ENCODE peak calls at places on chromosomes 16 and 17, in nine cellular contexts. Q is A549, P is uterus, V is HCT116, G is gastrocnemius medialis, B is K562, H is sigmoid colon, Y is testis, X is Peyer's patch. E is an unnamed sample.

GRCh38 chr16:55842369-55843104 is 9.6 kb upstream of the CES1 start:
- DNase-seq in B (peak; percentile 60), V (peak; percentile 18), H (no peak), Y (peak; percentile 41), G (no peak), P (no peak), Q (peak; percentile 64), X (peak; percentile 52), E (no peak)

GRCh38 chr17:7667616-7668406 is 17.1 kb downstream of the ATP1B2 start:
- DNase-seq in Q (no peak), P (no peak), Y (no peak), B (no peak), G (no peak), H (no peak), X (no peak), V (no peak), E (no peak)

GRCh38 chr16:54216268-54217187 is 70.1 kb downstream of the IRX3 start:
- DNase-seq in G (peak; percentile 34), H (peak; percentile 68), B (no peak), P (peak; percentile 20), X (no peak), V (no peak), Q (no peak), Y (peak; percentile 40), E (peak; percentile 78)

GRCh38 chr16:1960665-1961630 is 1.6 kb downstream of the NDUFB10 start:
- DNase-seq in B (no peak), G (no peak), Y (no peak), X (no peak), P (no peak), H (no peak), V (peak; percentile 64), Q (peak; percentile 72), E (no peak)

GRCh38 chr16:77877712-77878111 is 89.3 kb downstream of the VAT1L start:
- DNase-seq in H (no peak), Q (peak; percentile 14), B (no peak), G (no peak), V (peak; percentile 56), P (no peak), Y (no peak), X (no peak), E (no peak)

GRCh38 chr17:62597920-62598319 is 29.6 kb upstream of the MRC2 start:
- DNase-seq in H (no peak), V (no peak), P (peak; percentile 49), Q (no peak), Y (peak; percentile 26), B (no peak), X (no peak), G (no peak), E (no peak)

GRCh38 chr16:87762071-87762571 is 3.7 kb downstream of the KLHDC4 start:
- DNase-seq in B (no peak), Y (no peak), G (no peak), H (no peak), X (peak; percentile 53), Q (no peak), V (no peak), P (no peak), E (no peak)

GRCh38 chr17:56880571-56880970 is 33.3 kb downstream of the TRIM25 start:
- DNase-seq in V (no peak), Y (no peak), X (no peak), B (no peak), P (no peak), H (no peak), G (no peak), Q (no peak), E (no peak)

GRCh38 chr17:64778102-64778366 is 115.9 kb upstream of the SMURF2 start:
- DNase-seq in G (no peak), Y (no peak), P (no peak), V (no peak), B (no peak), Q (no peak), X (no peak), H (no peak), E (no peak)

GRCh38 chr16:69626256-69626655 is 60.5 kb downstream of the NFAT5 start:
- DNase-seq in P (no peak), Y (no peak), X (no peak), V (no peak), Q (no peak), H (no peak), B (peak; percentile 58), G (no peak), E (no peak)

GRCh38 chr16:55737966-55738365 is 82.2 kb downstream of the SLC6A2 start:
- DNase-seq in P (no peak), Q (no peak), H (no peak), G (no peak), V (no peak), X (no peak), Y (no peak), B (no peak), E (no peak)

GRCh38 chr17:81941484-81942166 is 4.5 kb upstream of the PYCR1 start:
- DNase-seq in B (no peak), X (no peak), G (peak; percentile 73), Q (no peak), Y (no peak), H (no peak), P (no peak), V (no peak), E (no peak)

GRCh38 chr17:39674702-39675389 is 6.6 kb downstream of the PNMT start:
- DNase-seq in Y (no peak), Q (peak; percentile 23), B (peak; percentile 87), V (no peak), X (no peak), H (no peak), P (no peak), G (no peak), E (peak; percentile 61)
- TF ChIP-seq POLR2A in Y (no peak), Q (no peak), B (no peak), V (no peak), X (no peak), H (no peak), P (no peak), G (no peak), E (no peak)

DNA sequence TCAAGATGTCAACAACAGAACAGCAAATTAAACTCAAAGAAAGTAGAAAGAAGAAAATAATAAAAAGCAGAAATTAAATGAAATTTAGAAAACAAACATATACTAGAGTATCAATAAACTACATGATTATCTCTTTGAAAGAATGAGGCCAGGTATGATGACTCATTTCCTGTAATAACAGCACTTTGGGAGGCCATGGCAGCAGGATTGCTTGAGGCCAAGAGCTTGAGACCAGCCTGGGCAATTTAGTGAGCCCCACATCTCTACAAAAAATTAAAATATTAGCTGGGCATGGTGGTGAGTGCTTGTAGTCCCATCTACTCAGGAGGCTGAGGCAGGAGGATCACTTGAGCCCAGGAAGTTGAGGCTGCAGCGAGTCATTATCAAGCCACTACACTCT is 232.5 kb downstream of the RAB11FIP4 start:
- DNase-seq in V (no peak), P (no peak), X (no peak), G (no peak), Y (no peak), B (no peak), H (no peak), Q (no peak), E (no peak)
- H3K9me3 ChIP-seq in V (no peaks in the 10 kb centered on the region), P (no peaks in the 10 kb centered on the region), X (no peaks in the 10 kb centered on the region), G (no peaks in the 10 kb centered on the region), Y (no peaks in the 10 kb centered on the region), B (no peaks in the 10 kb centered on the region), H (peaks cover 9% of the 10 kb centered on the region), Q (peaks cover 37% of the 10 kb centered on the region), E (peaks cover 7% of the 10 kb centered on the region)

GRCh38 chr16:85574672-85575475 is 38.2 kb upstream of the GSE1 start:
- DNase-seq in B (no peak), G (no peak), P (no peak), Y (no peak), H (no peak), V (no peak), Q (no peak), X (no peak), E (no peak)
- H3K4me3 ChIP-seq in B (peak overlapping the region; percentile 17), G (no peak overlapping the region), P (no peak overlapping the region), Y (no peak overlapping the region), H (no peak overlapping the region), V (no peak overlapping the region), Q (no peak overlapping the region), X (no peak overlapping the region), E (no peak overlapping the region)

DNA sequence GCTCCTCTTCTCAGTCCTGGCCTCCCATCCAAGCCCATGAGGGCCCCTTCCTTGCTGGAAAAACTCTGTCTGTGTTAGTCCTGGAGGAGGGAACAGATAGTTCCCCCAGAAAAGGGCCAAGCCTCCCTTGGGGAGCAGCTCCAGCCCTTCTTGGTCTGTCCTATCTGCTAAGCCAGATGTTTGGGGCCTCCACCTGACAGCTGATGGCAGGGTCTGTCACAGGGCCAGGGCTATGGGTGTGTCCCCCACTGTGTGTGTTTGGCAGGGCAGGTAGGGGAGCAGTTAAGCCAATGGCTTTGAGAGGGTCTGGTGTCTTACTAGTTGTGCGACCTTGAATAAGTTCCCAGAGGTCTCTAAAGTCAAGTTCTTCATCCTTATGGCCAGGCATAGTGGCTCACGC is 13.6 kb upstream of the SLC4A1 start:
- DNase-seq in Q (no peak), G (no peak), Y (no peak), B (peak; percentile 74), V (no peak), H (no peak), P (no peak), X (no peak), E (no peak)
- TF ChIP-seq POLR2A in Q (no peak), G (no peak), Y (no peak), B (no peak), V (no peak), H (no peak), P (no peak), X (no peak), E (no peak)

GRCh38 chr16:35187665-35188225 is 1728.3 kb downstream of the TP53TG3F start:
- DNase-seq in P (no peak), B (no peak), G (no peak), V (no peak), H (no peak), Y (no peak), X (peak; percentile 14), Q (no peak), E (no peak)
- H3K9me3 ChIP-seq in P (no peaks in the 10 kb centered on the region), B (no peaks in the 10 kb centered on the region), G (no peaks in the 10 kb centered on the region), V (no peaks in the 10 kb centered on the region), H (no peaks in the 10 kb centered on the region), Y (no peaks in the 10 kb centered on the region), X (no peaks in the 10 kb centered on the region), Q (no peaks in the 10 kb centered on the region), E (no peaks in the 10 kb centered on the region)

DNA sequence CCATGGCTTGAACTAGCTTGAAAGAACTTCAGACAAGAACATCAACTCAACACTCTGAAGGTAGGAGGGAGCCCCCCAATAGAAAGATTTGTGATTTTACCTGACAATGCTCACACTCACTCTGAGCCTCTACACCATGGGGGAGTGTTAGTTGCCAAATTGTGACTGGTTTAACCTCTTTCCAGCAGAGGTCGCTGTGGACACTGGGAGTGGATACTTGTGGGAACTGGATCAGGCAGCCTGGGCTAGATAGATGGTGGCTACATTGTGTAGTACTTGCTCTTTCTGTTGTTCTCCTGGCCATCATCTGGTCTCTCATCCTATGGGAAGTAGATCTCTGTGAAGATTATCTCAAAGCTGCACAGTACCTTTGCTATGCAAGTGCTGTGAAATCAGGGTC is 2.9 kb downstream of the SMPD3 start:
- DNase-seq in H (no peak), G (no peak), V (peak; percentile 43), P (no peak), Q (peak; percentile 66), B (peak; percentile 40), Y (peak; percentile 30), X (peak; percentile 77), E (no peak)
- H3K4me3 ChIP-seq in H (no peak overlapping the region), G (no peak overlapping the region), V (no peak overlapping the region), P (no peak overlapping the region), Q (no peak overlapping the region), B (no peak overlapping the region), Y (no peak overlapping the region), X (no peak overlapping the region), E (no peak overlapping the region)